ENCODE peak calls at places on chromosomes 13 and 19, in six cellular contexts. P is suprapubic skin, O is transverse colon, F is heart left ventricle, S is HCT116, R is GM12878. T is an unnamed sample.

GRCh38 chr19:342801-343421 is 1.7 kb downstream of the MIER2 start:
- DNase-seq in P (no peak), O (peak; percentile 59), F (peak; percentile 81), S (peak; percentile 26), R (peak; percentile 15), T (peak; percentile 51)

GRCh38 chr19:35403116-35403760 is 32.4 kb downstream of the GPR42 start:
- DNase-seq in P (no peak), O (no peak), F (no peak), S (no peak), R (no peak), T (no peak)

GRCh38 chr19:35168261-35168660 is 13.7 kb downstream of the FXYD5 start:
- DNase-seq in P (no peak), O (no peak), F (no peak), S (no peak), R (no peak), T (no peak)

GRCh38 chr13:49585220-49586157 is at the start of gene RCBTB1:
- DNase-seq in P (peak; percentile 84), O (peak; percentile 69), F (peak; percentile 79), S (peak; percentile 18), R (no peak), T (peak; percentile 77)

GRCh38 chr19:13007292-13008045 is 12.2 kb downstream of the NFIX start:
- DNase-seq in P (peak; percentile 94), O (no peak), F (peak; percentile 79), S (no peak), R (no peak), T (peak; percentile 91)

GRCh38 chr13:102768914-102769313 is 4.7 kb downstream of the TEX30 start:
- DNase-seq in P (no peak), O (no peak), F (no peak), S (no peak), R (no peak), T (no peak)

GRCh38 chr19:46546194-46546896 is 50.7 kb upstream of the PNMA8B start:
- DNase-seq in P (no peak), O (peak; percentile 60), F (no peak), S (no peak), R (no peak), T (peak; percentile 60)

GRCh38 chr19:34173145-34173956 is 1.0 kb downstream of the LSM14A start:
- DNase-seq in P (no peak), O (peak; percentile 65), F (peak; percentile 43), S (no peak), R (no peak), T (peak; percentile 34)

GRCh38 chr19:2419754-2420153 is 7.6 kb downstream of the TIMM13 start:
- DNase-seq in P (no peak), O (no peak), F (no peak), S (no peak), R (no peak), T (no peak)
- H3K4me1 ChIP-seq in P (peaks cover 3% of the 10 kb centered on the region), O (peaks cover 3% of the 10 kb centered on the region), F (peaks cover 3% of the 10 kb centered on the region), S (no peaks in the 10 kb centered on the region), R (no peaks in the 10 kb centered on the region), T (peaks cover 11% of the 10 kb centered on the region)

GRCh38 chr19:16893686-16893990 is 4.8 kb downstream of the F2RL3 start:
- DNase-seq in P (no peak), O (peak; percentile 40), F (no peak), S (no peak), R (no peak), T (no peak)

GRCh38 chr19:16894080-16894479 is 5.3 kb downstream of the F2RL3 start:
- DNase-seq in P (no peak), O (no peak), F (no peak), S (no peak), R (no peak), T (no peak)

GRCh38 chr19:16896913-16897571 is 8.2 kb downstream of the F2RL3 start:
- DNase-seq in P (peak; percentile 97), O (peak; percentile 95), F (peak; percentile 94), S (peak; percentile 51), R (peak; percentile 60), T (peak; percentile 96)

GRCh38 chr19:16896098-16896912 is 7.5 kb downstream of the F2RL3 start:
- DNase-seq in P (no peak), O (peak; percentile 37), F (no peak), S (no peak), R (no peak), T (no peak)

GRCh38 chr19:16895467-16896097 is 6.8 kb downstream of the F2RL3 start:
- DNase-seq in P (no peak), O (no peak), F (no peak), S (no peak), R (no peak), T (no peak)
- TF ChIP-seq POLR2A in P (no peak), O (no peak), F (no peak), S (no peak), R (no peak), T (no peak)

DNA sequence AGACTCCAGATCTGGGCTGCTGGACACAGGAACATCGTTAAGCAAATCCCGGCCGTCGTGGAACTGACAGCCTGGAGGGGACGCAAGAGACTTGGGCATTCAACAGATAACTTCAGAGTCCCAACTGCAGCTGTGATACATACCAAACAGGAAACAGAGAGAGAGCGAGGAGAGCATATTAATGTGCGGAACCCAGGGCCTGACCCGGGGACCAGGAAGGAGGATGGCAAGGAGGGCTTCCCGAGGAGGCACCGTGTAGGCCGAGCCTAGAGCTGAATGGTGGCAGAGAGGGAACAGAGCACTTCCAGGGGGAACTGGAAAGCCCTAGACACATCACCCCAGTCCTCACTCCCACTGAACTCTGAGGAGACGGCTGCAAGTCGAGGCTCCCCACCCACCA is 68.1 kb downstream of the SIPA1L3 start:
- DNase-seq in P (no peak), O (no peak), F (no peak), S (no peak), R (no peak), T (no peak)
- H3K4me1 ChIP-seq in P (peaks cover 16% of the 10 kb centered on the region), O (peaks cover 17% of the 10 kb centered on the region), F (no peaks in the 10 kb centered on the region), S (peaks cover 13% of the 10 kb centered on the region), R (peaks cover 55% of the 10 kb centered on the region), T (peaks cover 7% of the 10 kb centered on the region)

DNA sequence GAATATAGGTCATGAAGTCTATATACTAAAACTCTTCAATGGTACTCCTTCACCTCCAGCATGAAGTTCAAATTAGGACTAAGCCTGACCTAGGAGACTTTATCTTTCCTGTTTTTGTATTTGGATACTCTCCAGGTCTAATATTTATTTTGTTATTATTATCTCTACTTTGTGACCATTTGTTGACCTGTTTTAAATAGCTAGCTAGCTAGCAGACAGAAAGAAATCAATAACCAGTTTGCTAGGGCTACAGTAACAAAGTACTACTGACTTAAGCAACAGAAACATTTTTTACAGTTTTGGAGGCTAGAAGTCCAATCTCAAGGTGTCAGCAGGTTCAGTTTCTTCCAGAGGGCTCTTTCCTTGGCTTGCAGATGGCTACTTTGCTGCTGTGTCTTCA is 15.1 kb upstream of the DACH1 start:
- DNase-seq in P (no peak), O (no peak), F (no peak), S (no peak), R (no peak), T (no peak)
- TF ChIP-seq POLR2A in P (no peak), O (no peak), F (no peak), S (no peak), R (no peak), T (no peak)

DNA sequence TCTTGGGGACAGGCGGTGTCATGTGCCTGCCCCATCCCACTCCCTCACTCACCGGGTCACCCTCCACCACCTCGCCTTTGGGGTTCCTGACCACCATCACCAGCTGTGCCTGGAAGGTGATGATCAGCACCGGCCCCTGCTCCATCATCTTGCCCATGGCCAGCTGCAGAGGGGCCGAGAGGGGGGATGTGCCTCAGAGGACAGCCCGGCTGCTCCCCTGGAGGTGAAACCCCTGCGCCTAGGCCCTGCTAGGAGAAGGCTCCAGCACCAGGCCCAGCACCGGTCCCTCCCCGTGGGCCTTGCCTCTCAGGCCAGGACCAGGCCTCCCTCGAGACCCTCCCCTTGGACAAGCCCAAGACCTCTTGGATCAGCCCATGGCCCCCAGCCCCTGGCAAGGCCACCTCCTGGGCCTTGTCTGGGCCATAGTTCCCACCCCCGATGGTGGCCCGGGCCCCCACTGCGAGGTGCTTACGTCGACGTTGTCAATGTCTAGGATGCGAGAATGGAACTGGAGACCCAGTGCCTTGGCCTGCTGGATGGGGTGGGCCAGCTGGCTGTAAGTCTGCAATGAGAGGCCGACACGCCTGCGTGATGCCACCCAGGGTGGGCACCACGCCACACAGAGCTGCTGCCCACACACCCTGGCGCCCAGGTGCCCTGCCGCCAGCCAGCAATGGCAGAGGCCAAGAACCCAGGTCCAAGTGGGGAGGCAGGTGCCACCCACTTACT is 1.8 kb upstream of the CTXN1 start:
- DNase-seq in P (no peak), O (no peak), F (no peak), S (no peak), R (no peak), T (no peak)
- H3K4me1 ChIP-seq in P (peaks cover 65% of the 10 kb centered on the region), O (peaks cover 48% of the 10 kb centered on the region), F (peaks cover 7% of the 10 kb centered on the region), S (peaks cover 22% of the 10 kb centered on the region), R (no peaks in the 10 kb centered on the region), T (peaks cover 77% of the 10 kb centered on the region)

GRCh38 chr19:50931023-50931422 is 19.8 kb upstream of the KLK4 start:
- DNase-seq in P (no peak), O (no peak), F (no peak), S (no peak), R (no peak), T (no peak)

GRCh38 chr19:50928841-50929240 is 17.6 kb upstream of the KLK4 start:
- DNase-seq in P (no peak), O (no peak), F (no peak), S (no peak), R (no peak), T (no peak)

GRCh38 chr19:50932018-50932689 is 20.7 kb downstream of the KLK5 start:
- DNase-seq in P (no peak), O (no peak), F (no peak), S (peak; percentile 93), R (no peak), T (no peak)

GRCh38 chr19:50932690-50933083 is 20.2 kb downstream of the KLK5 start:
- DNase-seq in P (no peak), O (no peak), F (no peak), S (no peak), R (no peak), T (no peak)

DNA sequence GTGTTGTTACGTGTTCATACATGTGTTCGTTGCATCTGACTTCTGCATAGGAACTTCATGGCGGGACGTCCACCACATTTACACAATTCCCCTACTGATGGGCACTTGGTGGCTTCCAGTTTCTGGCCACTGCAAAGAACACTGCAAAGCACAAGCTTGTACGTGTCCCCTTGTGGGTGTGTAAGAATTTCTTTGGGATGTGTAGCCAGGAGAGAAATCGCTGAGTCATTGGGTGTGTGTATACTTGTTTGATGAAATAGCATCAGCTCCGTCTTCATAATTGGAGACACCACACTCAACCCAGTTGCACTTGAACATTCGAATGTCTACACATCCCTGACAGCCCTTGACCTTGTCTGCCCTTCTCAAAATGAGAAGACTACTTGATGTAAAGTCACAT is 19.2 kb downstream of the KLK5 start:
- DNase-seq in P (no peak), O (no peak), F (no peak), S (no peak), R (no peak), T (no peak)
- TF ChIP-seq POLR2A in P (no peak), O (no peak), F (no peak), S (no peak), R (no peak), T (no peak)